ENCODE peak calls at places on chromosomes 6 and 20, in four cellular contexts. J is esophagus muscularis mucosa; H is CD8-positive, alpha-beta memory T cell; U is right cardiac atrium. L is an unnamed sample.

GRCh38 chr6:166494757-166495486 is 91.6 kb downstream of the RAMACL start:
- DNase-seq in H (no peak), J (no peak), U (no peak), L (no peak)

GRCh38 chr6:79864001-79864400 is 83.4 kb downstream of the ELOVL4 start:
- DNase-seq in J (no peak), U (no peak), H (no peak), L (no peak)

GRCh38 chr6:2725999-2726567 is 24.6 kb downstream of the MYLK4 start:
- DNase-seq in U (peak; percentile 37), J (no peak), H (no peak), L (no peak)

GRCh38 chr20:15491564-15491963 is 1081.7 kb downstream of the KIF16B start:
- DNase-seq in H (no peak), U (no peak), J (no peak), L (no peak)

GRCh38 chr20:20365593-20365992 is 2.3 kb upstream of the INSM1 start:
- DNase-seq in H (no peak), U (no peak), J (no peak), L (no peak)

GRCh38 chr6:111715321-111715720 is 109.6 kb upstream of the TRAF3IP2 start:
- DNase-seq in H (peak; percentile 52), J (no peak), U (no peak), L (peak; percentile 49)

GRCh38 chr20:56788671-56789610 is 159.8 kb downstream of the TFAP2C start:
- DNase-seq in J (no peak), H (no peak), U (no peak), L (no peak)

GRCh38 chr6:156658186-156658585 is 119.0 kb upstream of the ARID1B start:
- DNase-seq in H (no peak), J (peak; percentile 50), U (peak; percentile 30), L (no peak)

GRCh38 chr6:73566954-73567591 is 46.2 kb upstream of the EEF1A1 start:
- DNase-seq in U (peak; percentile 71), J (peak; percentile 92), H (no peak), L (no peak)

GRCh38 chr6:7426447-7427169 is 37.0 kb downstream of the RIOK1 start:
- DNase-seq in U (no peak), J (no peak), H (no peak), L (no peak)

DNA sequence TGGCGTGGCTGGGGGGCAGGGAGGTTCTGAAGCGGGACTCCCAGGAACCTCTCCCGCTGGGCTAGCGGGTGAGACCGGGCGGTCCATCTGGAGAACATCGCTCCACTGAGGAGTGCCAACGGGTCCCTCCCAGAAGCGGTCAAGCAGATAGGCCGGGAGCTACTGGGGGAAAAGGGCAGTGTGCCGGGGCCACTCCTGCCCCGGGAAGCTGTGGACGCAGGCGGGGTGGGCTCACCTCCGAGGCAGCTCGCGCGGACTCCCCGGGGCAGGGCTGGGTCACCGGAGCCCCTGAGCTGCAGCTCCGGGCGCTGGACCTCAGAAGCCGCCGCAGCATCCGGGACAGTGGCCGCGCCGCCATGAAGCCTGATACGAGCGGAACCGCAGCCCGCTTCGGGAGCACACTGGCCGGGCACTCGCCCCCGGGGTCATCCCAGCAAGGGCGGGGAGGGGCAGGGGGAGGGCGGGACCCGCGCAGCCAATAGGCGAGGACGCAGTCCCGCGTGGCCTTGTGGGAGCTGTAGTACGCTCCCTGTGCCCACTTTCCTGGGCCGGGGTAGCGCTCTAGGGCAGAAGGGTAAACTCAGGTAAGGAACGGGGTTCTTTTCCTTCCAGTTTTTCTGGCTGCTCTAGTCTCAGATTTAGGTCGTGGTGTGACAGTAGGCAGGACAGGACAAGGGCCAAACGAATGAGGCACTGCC is at the start of gene MOCS1:
- DNase-seq in H (peak; percentile 45), J (peak; percentile 94), U (peak; percentile 91), L (no peak)
- H3K27ac ChIP-seq in H (no peak within 1 kb of the TSS), J (peak within 1 kb of the TSS; percentile 87), U (peak within 1 kb of the TSS; percentile 57), L (no peak within 1 kb of the TSS)

GRCh38 chr6:150596439-150596838 is 3.2 kb upstream of the PLEKHG1 start:
- DNase-seq in H (no peak), U (no peak), J (no peak), L (no peak)

GRCh38 chr6:150592377-150592995 is 7.2 kb upstream of the PLEKHG1 start:
- DNase-seq in U (no peak), H (no peak), J (no peak), L (no peak)

GRCh38 chr6:150589828-150590227 is 9.9 kb upstream of the PLEKHG1 start:
- DNase-seq in U (no peak), J (no peak), H (no peak), L (no peak)

GRCh38 chr6:150590448-150590847 is 9.2 kb upstream of the PLEKHG1 start:
- DNase-seq in H (no peak), J (no peak), U (no peak), L (no peak)

GRCh38 chr6:150593119-150593518 is 6.6 kb upstream of the PLEKHG1 start:
- DNase-seq in H (no peak), J (no peak), U (no peak), L (no peak)
- H3K4me1 ChIP-seq in H (no peaks in the 10 kb centered on the region), J (no peaks in the 10 kb centered on the region), U (no peaks in the 10 kb centered on the region), L (no peaks in the 10 kb centered on the region)

GRCh38 chr6:150775804-150776203 is 89.7 kb upstream of the MTHFD1L start:
- DNase-seq in J (no peak), U (peak; percentile 55), H (no peak), L (no peak)
- H3K4me3 ChIP-seq in J (no peak overlapping the region), U (no peak overlapping the region), H (no peak overlapping the region), L (no peak overlapping the region)

DNA sequence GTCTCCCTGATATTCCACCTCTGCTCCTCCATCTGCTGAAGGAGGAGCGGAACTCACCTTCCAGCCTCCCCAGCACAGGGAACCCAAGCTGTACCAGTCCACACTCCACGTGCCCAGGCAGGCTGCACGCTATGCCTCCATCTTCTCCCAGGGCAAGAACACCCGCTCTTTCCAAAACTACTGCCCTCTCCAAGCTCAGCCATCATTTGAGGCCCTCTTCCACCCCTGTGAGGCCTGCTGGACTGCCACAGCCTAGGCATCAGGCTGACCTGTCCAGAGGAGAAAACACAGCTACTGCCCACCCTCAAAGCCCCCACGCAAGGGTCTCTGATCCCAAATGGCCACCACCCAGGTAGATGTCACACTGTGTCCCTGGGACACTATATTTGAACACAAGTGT is 99.9 kb downstream of the PRND start:
- DNase-seq in U (no peak), J (no peak), H (no peak), L (no peak)
- H3K27ac ChIP-seq in U (no peak overlapping the region), J (peak overlapping the region; percentile 88), H (no peak overlapping the region), L (peak overlapping the region; percentile 80)

GRCh38 chr20:61420781-61421180 is 168.7 kb downstream of the CDH4 start:
- DNase-seq in H (no peak), U (no peak), J (no peak), L (no peak)

GRCh38 chr20:61424628-61425420 is 172.8 kb downstream of the CDH4 start:
- DNase-seq in J (no peak), U (no peak), H (no peak), L (no peak)

GRCh38 chr20:61426361-61426760 is 174.3 kb downstream of the CDH4 start:
- DNase-seq in J (no peak), U (no peak), H (no peak), L (no peak)

GRCh38 chr20:61422636-61423425 is 170.8 kb downstream of the CDH4 start:
- DNase-seq in U (no peak), H (no peak), J (no peak), L (no peak)

GRCh38 chr20:61424011-61424627 is 172.1 kb downstream of the CDH4 start:
- DNase-seq in J (no peak), H (no peak), U (no peak), L (no peak)
- H3K4me1 ChIP-seq in J (no peaks in the 10 kb centered on the region), H (no peaks in the 10 kb centered on the region), U (no peaks in the 10 kb centered on the region), L (no peaks in the 10 kb centered on the region)

GRCh38 chr20:51258582-51259175 is 235.8 kb upstream of the KCNG1 start:
- DNase-seq in H (no peak), U (no peak), J (no peak), L (no peak)
- H3K4me3 ChIP-seq in H (no peak overlapping the region), U (no peak overlapping the region), J (no peak overlapping the region), L (no peak overlapping the region)

GRCh38 chr20:17843246-17844132 is 125.1 kb downstream of the SNX5 start:
- DNase-seq in J (no peak), U (peak; percentile 76), H (no peak), L (peak; percentile 17)
- H3K27ac ChIP-seq in J (peak overlapping the region; percentile 87), U (peak overlapping the region; percentile 55), H (no peak overlapping the region), L (no peak overlapping the region)

L was measured in CD4-positive, alpha-beta memory T cell.